ENCODE peak calls at places on chromosomes 1 and 21, in nine cellular contexts. I is lower lobe of right lung; G is adipocyte; P is thoracic aorta; Q is GM23248; J is cardiac muscle cell; U is CD8-positive, alpha-beta memory T cell; T is PC-9; R is adrenal gland. C is an unnamed sample. For H3K36me3, H3K9me3 and H3K4me1, the result is how much of the 10 kb centered on the place peaks cover.

GRCh38 chr1:241666419-241666818 is 14.3 kb downstream of the WDR64 start:
- DNase-seq in I (no peak), G (no peak), P (no peak), Q (no peak), J (no peak), U (no peak), T (no peak), R (no peak), C (no peak)

GRCh38 chr1:177247777-177248176 is 77.0 kb downstream of the BRINP2 start:
- DNase-seq in I (no peak), G (no peak), P (no peak), Q (no peak), J (no peak), U (no peak), T (no peak), R (no peak), C (no peak)

GRCh38 chr1:14516974-14517812 is 81.3 kb upstream of the KAZN start:
- DNase-seq in I (no peak), G (peak), P (no peak), Q (peak), J (no peak), U (no peak), T (no peak), R (no peak), C (no peak)

GRCh38 chr21:46156678-46157077 is 1.3 kb upstream of the FTCD start:
- DNase-seq in I (no peak), G (no peak), P (no peak), Q (no peak), J (no peak), U (no peak), T (no peak), R (no peak), C (no peak)

GRCh38 chr1:147717051-147717705 is 43.2 kb downstream of the GJA5 start:
- DNase-seq in I (no peak), G (no peak), P (no peak), Q (no peak), J (no peak), U (no peak), T (peak), R (no peak), C (no peak)

GRCh38 chr1:203263496-203263895 is 34.0 kb upstream of the CHIT1 start:
- DNase-seq in I (no peak), G (no peak), P (no peak), Q (no peak), J (no peak), U (no peak), T (no peak), R (no peak), C (no peak)

GRCh38 chr21:46110499-46111192 is 12.7 kb downstream of the COL6A2 start:
- DNase-seq in I (peak), G (no peak), P (peak), Q (peak), J (peak), U (no peak), T (no peak), R (peak), C (peak)

GRCh38 chr1:1253972-1254666 is 7.6 kb upstream of the C1QTNF12 start:
- DNase-seq in I (no peak), G (no peak), P (no peak), Q (no peak), J (no peak), U (no peak), T (no peak), R (no peak), C (no peak)

GRCh38 chr1:187762109-187762508 is 933.4 kb downstream of the PLA2G4A start:
- DNase-seq in I (no peak), G (peak), P (no peak), Q (no peak), J (peak), U (no peak), T (no peak), R (no peak), C (no peak)

GRCh38 chr1:23592209-23592905 is 33.1 kb upstream of the ID3 start:
- DNase-seq in I (no peak), G (peak), P (no peak), Q (peak), J (no peak), U (no peak), T (no peak), R (no peak), C (no peak)

GRCh38 chr1:63773496-63773814 is 362 bp upstream of the ROR1 start:
- DNase-seq in I (no peak), G (no peak), P (no peak), Q (no peak), J (no peak), U (no peak), T (no peak), R (no peak), C (no peak)

GRCh38 chr1:201896951-201897391 is 8.3 kb downstream of the SHISA4 start:
- DNase-seq in I (no peak), G (peak), P (peak), Q (peak), J (no peak), U (no peak), T (peak), R (no peak), C (no peak)

GRCh38 chr1:39272027-39272790 is 67.7 kb downstream of the MACF1 start:
- DNase-seq in I (no peak), G (peak), P (no peak), Q (no peak), J (no peak), U (no peak), T (no peak), R (no peak), C (peak)

GRCh38 chr1:194476351-194476750 is 1289.9 kb upstream of the B3GALT2 start:
- DNase-seq in I (no peak), G (no peak), P (no peak), Q (no peak), J (no peak), U (no peak), T (no peak), R (no peak), C (no peak)

GRCh38 chr21:15943009-15943666 is 213.4 kb downstream of the USP25 start:
- DNase-seq in I (no peak), G (no peak), P (no peak), Q (peak), J (no peak), U (no peak), T (no peak), R (no peak), C (no peak)

GRCh38 chr1:39105841-39106765 is 80.0 kb downstream of the NDUFS5 start:
- DNase-seq in I (peak), G (peak), P (no peak), Q (peak), J (peak), U (peak), T (no peak), R (peak), C (peak)

GRCh38 chr1:205301842-205302588 is 19.5 kb downstream of the NUAK2 start:
- DNase-seq in I (no peak), G (peak), P (no peak), Q (peak), J (no peak), U (no peak), T (no peak), R (no peak), C (no peak)

GRCh38 chr1:6519935-6520621 is 28.6 kb upstream of the PLEKHG5 start:
- DNase-seq in I (no peak), G (peak), P (no peak), Q (peak), J (peak), U (no peak), T (peak), R (peak), C (peak)

GRCh38 chr1:208237241-208237640 is 6.9 kb downstream of the PLXNA2 start:
- DNase-seq in I (no peak), G (no peak), P (no peak), Q (no peak), J (no peak), U (no peak), T (no peak), R (no peak), C (no peak)

GRCh38 chr1:240352769-240353168 is 259.2 kb downstream of the GREM2 start:
- DNase-seq in I (no peak), G (no peak), P (no peak), Q (peak), J (no peak), U (no peak), T (no peak), R (no peak), C (no peak)

GRCh38 chr21:18744840-18745239 is 341.3 kb upstream of the TMPRSS15 start:
- DNase-seq in I (no peak), G (no peak), P (no peak), Q (no peak), J (no peak), U (no peak), T (no peak), R (no peak), C (no peak)

GRCh38 chr1:233802611-233803010 is 101.9 kb upstream of the SLC35F3 start:
- DNase-seq in I (no peak), G (no peak), P (no peak), Q (no peak), J (no peak), U (no peak), T (no peak), R (no peak), C (no peak)

GRCh38 chr1:97814121-97814520 is 106.7 kb downstream of the DPYD start:
- DNase-seq in I (no peak), G (no peak), P (no peak), Q (peak), J (no peak), U (no peak), T (no peak), R (no peak), C (no peak)

GRCh38 chr1:159428536-159428935 is 3.5 kb upstream of the OR10J4 start:
- DNase-seq in I (no peak), G (no peak), P (no peak), Q (peak), J (no peak), U (no peak), T (no peak), R (no peak), C (no peak)

GRCh38 chr1:203366476-203366875 is 15.6 kb upstream of the FMOD start:
- DNase-seq in I (no peak), G (peak), P (no peak), Q (no peak), J (no peak), U (no peak), T (no peak), R (no peak), C (no peak)

GRCh38 chr1:59631561-59631960 is 183.2 kb upstream of the HOOK1 start:
- DNase-seq in I (no peak), G (no peak), P (no peak), Q (no peak), J (no peak), U (no peak), T (no peak), R (no peak), C (no peak)

GRCh38 chr1:36771678-36772284 is 262.5 kb downstream of the GRIK3 start:
- DNase-seq in I (no peak), G (no peak), P (no peak), Q (no peak), J (peak), U (no peak), T (no peak), R (no peak), C (no peak)

GRCh38 chr21:31731112-31731801 is 661 bp downstream of the SCAF4 start:
- DNase-seq in I (peak), G (peak), P (no peak), Q (peak), J (peak), U (peak), T (peak), R (peak), C (peak)

GRCh38 chr1:228096416-228097332 is 6.5 kb downstream of the C1orf35 start:
- DNase-seq in I (no peak), G (no peak), P (no peak), Q (no peak), J (no peak), U (no peak), T (no peak), R (no peak), C (no peak)

GRCh38 chr1:216183007-216183406 is 240.2 kb downstream of the USH2A start:
- DNase-seq in I (no peak), G (peak), P (no peak), Q (peak), J (no peak), U (no peak), T (no peak), R (no peak), C (no peak)

DNA sequence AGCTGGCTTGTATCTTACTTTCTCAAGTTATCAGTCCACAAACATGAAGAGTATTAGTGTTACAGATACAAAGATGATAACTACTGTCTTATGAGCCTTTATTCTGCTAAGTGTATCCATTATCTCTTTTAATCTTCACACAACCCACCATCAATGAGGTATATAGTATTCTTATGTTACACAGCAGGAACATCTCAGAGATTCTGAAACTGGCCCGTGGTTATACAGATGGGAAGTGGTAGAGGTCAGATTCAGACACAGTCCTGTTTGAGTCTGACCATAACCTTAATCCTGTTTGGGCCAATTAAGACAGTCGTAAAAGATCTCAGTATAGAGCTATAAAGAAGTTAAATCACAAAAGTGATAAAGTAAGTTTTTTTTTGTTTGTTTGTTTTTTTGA is 5.1 kb upstream of the TMEM269 start:
- DNase-seq in I (no peak), G (no peak), P (no peak), Q (no peak), J (no peak), U (no peak), T (no peak), R (no peak), C (no peak)
- H3K36me3 ChIP-seq in I (half or more), G (half or more), P (under half), Q (under half), J (under half), U (under half), T (under half), R (under half), C (under half)

GRCh38 chr1:165874643-165875042 is 47.2 kb downstream of the UCK2 start:
- DNase-seq in I (no peak), G (no peak), P (no peak), Q (no peak), J (no peak), U (no peak), T (no peak), R (no peak), C (no peak)

GRCh38 chr1:165875171-165875570 is 47.8 kb downstream of the UCK2 start:
- DNase-seq in I (no peak), G (no peak), P (no peak), Q (no peak), J (no peak), U (no peak), T (no peak), R (no peak), C (no peak)

GRCh38 chr1:165875604-165876003 is 48.2 kb downstream of the UCK2 start:
- DNase-seq in I (no peak), G (no peak), P (no peak), Q (no peak), J (no peak), U (no peak), T (no peak), R (no peak), C (no peak)

GRCh38 chr1:165877411-165877810 is 50.0 kb downstream of the UCK2 start:
- DNase-seq in I (no peak), G (no peak), P (no peak), Q (no peak), J (no peak), U (no peak), T (no peak), R (no peak), C (no peak)

DNA sequence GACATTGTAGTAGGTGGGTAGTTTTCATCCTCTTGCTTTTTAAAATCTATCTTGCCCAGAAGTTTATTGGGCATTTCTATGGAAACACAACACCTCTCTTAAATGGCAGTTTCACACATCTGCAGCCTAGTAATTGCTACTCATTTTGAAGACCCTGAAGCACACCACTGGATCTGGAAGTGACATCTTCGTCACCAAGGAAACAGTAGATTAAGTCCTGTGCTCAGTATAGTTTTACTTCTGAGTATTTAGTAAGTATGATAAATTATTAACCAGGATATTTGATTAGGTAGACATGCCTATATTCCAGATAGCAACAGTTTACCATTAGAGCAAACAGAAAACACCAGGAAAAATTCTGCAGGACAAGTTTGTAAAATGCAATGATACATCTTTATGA is 48.7 kb downstream of the UCK2 start:
- DNase-seq in I (no peak), G (no peak), P (no peak), Q (no peak), J (no peak), U (no peak), T (no peak), R (no peak), C (no peak)
- H3K9me3 ChIP-seq in I (under half), G (under half), P (under half), Q (under half), J (under half), U (under half), T (under half), R (under half), C (under half)

DNA sequence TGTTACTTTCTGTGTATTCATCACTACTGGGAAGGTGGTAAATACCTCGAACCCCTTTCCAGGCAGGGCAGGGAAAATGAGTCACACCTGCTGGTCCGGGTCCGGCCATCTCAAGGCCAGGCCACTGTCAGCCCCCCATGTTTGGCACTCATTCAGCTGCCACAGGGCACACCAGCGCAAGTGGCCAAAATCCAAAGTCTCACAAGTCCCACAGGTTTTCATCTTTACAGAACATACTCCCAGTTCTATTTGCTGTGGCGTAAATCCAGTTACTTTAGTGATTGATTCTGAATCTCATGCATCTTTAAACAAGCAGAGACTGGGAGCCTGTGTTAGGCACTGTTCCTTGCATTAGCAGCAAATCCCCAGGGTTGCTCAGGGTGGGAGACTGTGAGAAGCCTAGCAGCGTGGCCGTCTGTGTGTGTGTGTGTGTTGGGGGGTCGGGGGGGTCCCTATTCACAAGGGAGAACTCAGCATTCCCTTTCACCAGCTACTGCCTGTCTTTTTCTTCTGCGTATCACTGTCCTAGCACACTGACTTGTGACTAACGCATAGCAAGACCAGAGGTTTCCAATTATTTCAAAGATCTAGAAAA is 1.1 kb upstream of the SLC2A5 start:
- DNase-seq in I (no peak), G (no peak), P (no peak), Q (no peak), J (no peak), U (no peak), T (no peak), R (no peak), C (no peak)
- H3K4me1 ChIP-seq in I (under half), G (under half), P (under half), Q (under half), J (under half), U (under half), T (under half), R (under half), C (under half)

GRCh38 chr21:42852925-42853570 is 26.3 kb downstream of the WDR4 start:
- DNase-seq in I (no peak), G (no peak), P (no peak), Q (no peak), J (no peak), U (no peak), T (no peak), R (no peak), C (no peak)
- H3K36me3 ChIP-seq in I (half or more), G (half or more), P (half or more), Q (under half), J (under half), U (under half), T (under half), R (under half), C (half or more)